ENCODE peak calls at places on chromosomes 7 and 10, in seven cellular contexts. R is ovary, W is tibial nerve, U is Peyer's patch, B is esophagus squamous epithelium, V is uterus, N is vagina. K is an unnamed sample.

GRCh38 chr10:70145666-70146488 is 623 bp downstream of the TYSND1 start:
- DNase-seq in R (peak), W (no peak), U (peak), B (no peak), V (peak), N (no peak), K (peak)

GRCh38 chr7:149690688-149691446 is 82.5 kb downstream of the ZNF467 start:
- DNase-seq in R (no peak), W (peak), U (no peak), B (no peak), V (peak), N (no peak), K (peak)

GRCh38 chr10:69733791-69734261 is 67.9 kb upstream of the COL13A1 start:
- DNase-seq in R (no peak), W (no peak), U (no peak), B (no peak), V (no peak), N (no peak), K (no peak)

GRCh38 chr10:112763916-112764520 is 186.0 kb upstream of the TCF7L2 start:
- DNase-seq in R (no peak), W (no peak), U (no peak), B (no peak), V (no peak), N (no peak), K (no peak)

GRCh38 chr7:17041324-17041723 is 159.5 kb upstream of the AGR3 start:
- DNase-seq in R (no peak), W (no peak), U (no peak), B (no peak), V (no peak), N (no peak), K (no peak)

GRCh38 chr10:96743988-96744585 is 23.8 kb upstream of the PIK3AP1 start:
- DNase-seq in R (no peak), W (no peak), U (no peak), B (no peak), V (no peak), N (no peak), K (no peak)

GRCh38 chr7:64874562-64875250 is 28.4 kb upstream of the ZNF273 start:
- DNase-seq in R (no peak), W (no peak), U (no peak), B (no peak), V (no peak), N (peak), K (no peak)

GRCh38 chr7:77913977-77914607 is 115.5 kb downstream of the PHTF2 start:
- DNase-seq in R (no peak), W (no peak), U (no peak), B (no peak), V (no peak), N (no peak), K (no peak)

GRCh38 chr10:77566914-77567566 is 70.6 kb downstream of the KCNMA1 start:
- DNase-seq in R (no peak), W (no peak), U (no peak), B (no peak), V (no peak), N (no peak), K (no peak)

GRCh38 chr10:17227367-17228080 is 517 bp upstream of the VIM start:
- DNase-seq in R (no peak), W (no peak), U (no peak), B (no peak), V (no peak), N (no peak), K (no peak)

GRCh38 chr7:93860261-93860660 is 30.3 kb downstream of the TFPI2 start:
- DNase-seq in R (no peak), W (no peak), U (no peak), B (no peak), V (no peak), N (no peak), K (no peak)

GRCh38 chr10:113983552-113983951 is 60.1 kb upstream of the ADRB1 start:
- DNase-seq in R (no peak), W (no peak), U (no peak), B (no peak), V (no peak), N (peak), K (no peak)

GRCh38 chr10:21511931-21512330 is 13.6 kb downstream of the SKIDA1 start:
- DNase-seq in R (no peak), W (no peak), U (no peak), B (no peak), V (no peak), N (no peak), K (no peak)

GRCh38 chr10:128036746-128037542 is 89.3 kb downstream of the MKI67 start:
- DNase-seq in R (no peak), W (no peak), U (no peak), B (no peak), V (no peak), N (no peak), K (peak)

GRCh38 chr10:89163265-89163995 is 43.7 kb downstream of the CH25H start:
- DNase-seq in R (no peak), W (peak), U (peak), B (peak), V (peak), N (no peak), K (peak)

GRCh38 chr7:96685755-96686154 is 23.9 kb downstream of the SEM1 start:
- DNase-seq in R (no peak), W (no peak), U (no peak), B (no peak), V (no peak), N (no peak), K (no peak)

GRCh38 chr7:47444376-47445098 is 137.4 kb downstream of the TNS3 start:
- DNase-seq in R (no peak), W (no peak), U (peak), B (no peak), V (no peak), N (no peak), K (no peak)

DNA sequence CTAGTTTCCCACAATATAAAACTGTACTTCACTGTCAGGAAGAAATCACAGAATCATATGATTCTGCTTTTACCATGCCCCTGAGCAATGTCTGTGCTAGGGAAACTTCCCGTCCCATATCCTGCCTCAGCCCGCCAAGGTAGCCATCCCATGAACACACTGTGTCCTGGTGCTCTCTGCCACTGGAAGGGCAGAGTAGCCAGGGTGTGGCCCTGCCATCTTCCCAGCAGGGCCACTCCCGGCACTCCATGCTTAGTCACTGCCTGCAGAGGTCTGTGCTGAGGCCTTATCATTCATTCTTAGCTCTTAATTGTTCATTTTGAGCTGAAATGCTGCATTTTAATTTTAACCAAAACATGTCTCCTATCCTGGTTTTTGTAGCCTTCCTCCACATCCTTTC is 31.8 kb downstream of the AP3M1 start:
- DNase-seq in R (no peak), W (no peak), U (no peak), B (no peak), V (no peak), N (no peak), K (no peak)
- TF ChIP-seq POLR2A in R (no peak), W (no peak), U (no peak), B (no peak), V (no peak), N (no peak), K (no peak)

GRCh38 chr7:99677013-99677412 is 2.8 kb downstream of the CYP3A5 start:
- DNase-seq in R (no peak), W (no peak), U (no peak), B (no peak), V (no peak), N (no peak), K (no peak)

GRCh38 chr7:99679032-99679399 is 780 bp downstream of the CYP3A5 start:
- DNase-seq in R (no peak), W (no peak), U (no peak), B (no peak), V (no peak), N (no peak), K (no peak)

GRCh38 chr7:99674995-99675742 is 4.6 kb downstream of the CYP3A5 start:
- DNase-seq in R (no peak), W (no peak), U (no peak), B (no peak), V (no peak), N (no peak), K (no peak)

GRCh38 chr7:99677646-99678045 is 2.1 kb downstream of the CYP3A5 start:
- DNase-seq in R (no peak), W (no peak), U (no peak), B (no peak), V (no peak), N (no peak), K (no peak)

DNA sequence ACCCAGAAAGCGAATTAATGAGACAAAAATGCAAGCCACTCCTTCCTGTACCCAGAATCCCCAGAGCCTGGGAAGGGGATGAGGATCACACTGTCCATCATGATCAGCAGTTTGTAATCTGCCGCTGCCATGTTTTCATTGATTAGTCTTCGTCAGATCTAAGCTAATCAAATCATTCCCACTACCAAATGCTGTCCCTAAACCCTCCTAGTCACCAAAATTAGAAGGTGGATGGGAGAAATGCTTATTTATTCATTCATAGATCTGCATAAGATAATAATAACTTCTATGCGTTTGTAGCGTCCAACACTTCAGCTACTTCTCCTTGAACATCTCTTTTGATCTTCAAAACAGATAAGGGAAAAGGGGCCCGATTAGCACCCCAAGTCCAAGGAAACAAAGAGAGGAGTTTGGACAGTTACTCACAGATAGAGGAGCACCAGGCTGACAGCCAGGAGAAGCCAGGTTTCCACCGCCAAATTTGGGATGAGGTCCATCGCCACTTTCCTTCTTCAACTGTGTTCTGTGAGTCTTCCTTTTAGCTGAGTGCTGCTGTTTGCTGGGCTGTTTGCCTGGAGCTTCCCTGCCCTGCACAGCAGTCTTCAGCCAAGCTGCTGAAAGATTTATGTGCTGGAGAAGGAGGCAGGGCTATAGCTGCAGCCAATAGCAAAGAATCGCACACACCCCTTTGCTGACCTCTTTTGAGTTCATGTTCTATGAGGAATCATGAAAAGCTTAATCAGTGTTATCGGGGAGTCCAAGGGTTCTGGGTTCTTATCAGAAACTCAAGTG is at the start of gene CYP3A5:
- DNase-seq in R (no peak), W (no peak), U (no peak), B (no peak), V (peak), N (no peak), K (peak)
- TF ChIP-seq POLR2A in R (no peak), W (no peak), U (peak), B (no peak), V (no peak), N (no peak), K (peak)

DNA sequence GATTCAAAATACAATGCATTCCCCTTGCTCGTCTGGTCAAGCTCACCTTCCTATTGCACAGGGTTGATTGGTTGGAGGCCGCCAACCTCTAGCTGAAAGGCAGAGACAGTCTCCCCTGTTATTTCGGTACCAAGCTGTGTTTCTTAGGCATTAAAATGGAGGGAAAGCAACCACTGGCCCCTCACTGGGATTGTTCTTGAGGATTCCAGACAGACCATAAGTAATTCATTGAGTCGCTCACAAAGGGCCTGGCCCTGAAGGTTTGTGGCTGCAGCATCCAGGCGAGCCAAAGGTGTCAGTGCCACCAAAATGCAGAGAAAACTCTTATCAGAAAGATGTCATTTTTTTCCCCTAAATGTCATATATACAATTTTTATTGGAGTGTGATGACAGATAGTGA is 81.2 kb downstream of the PARP12 start:
- DNase-seq in R (no peak), W (no peak), U (no peak), B (no peak), V (no peak), N (no peak), K (no peak)
- TF ChIP-seq POLR2A in R (no peak), W (no peak), U (no peak), B (no peak), V (no peak), N (no peak), K (no peak)

DNA sequence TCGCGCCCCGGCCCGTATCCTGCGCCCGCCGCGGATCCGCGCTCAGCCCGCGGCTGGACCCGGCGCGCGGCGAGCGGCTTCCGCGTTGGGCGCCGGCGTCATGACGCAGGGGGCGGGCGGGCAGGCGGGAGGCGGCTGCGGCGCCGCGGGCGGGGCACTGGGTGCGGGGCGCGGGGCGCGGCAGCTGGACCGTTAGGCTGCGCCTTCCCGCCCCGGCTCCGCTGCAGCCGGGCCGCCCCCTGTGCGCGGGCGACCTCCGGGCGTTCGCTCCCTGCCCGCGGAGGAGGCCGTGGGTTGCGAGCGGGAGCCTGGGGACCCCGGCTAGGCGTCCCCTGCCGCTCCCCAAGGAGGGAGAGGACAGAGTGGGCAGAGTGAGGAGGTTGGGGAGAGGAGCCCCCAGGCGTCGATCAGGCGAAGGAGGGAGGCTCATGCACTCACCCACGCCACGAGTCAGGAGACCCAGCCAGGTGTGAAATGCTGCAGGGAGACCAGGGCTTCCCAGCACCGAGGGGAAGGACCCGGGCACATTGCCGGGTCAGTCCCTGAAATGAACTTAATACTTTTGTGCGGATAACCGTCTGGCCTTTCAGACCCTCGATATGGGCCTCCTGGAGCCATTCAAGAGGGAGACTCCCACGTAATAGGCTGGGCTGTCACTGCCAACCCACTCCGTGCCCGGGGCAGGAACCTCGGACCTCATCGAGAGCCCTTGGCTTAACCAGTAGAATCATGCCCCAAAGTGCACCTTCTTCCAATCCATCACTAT is at the start of gene PIP4K2A:
- DNase-seq in R (peak), W (peak), U (peak), B (peak), V (peak), N (no peak), K (peak)
- TF ChIP-seq POLR2A in R (no peak), W (peak), U (no peak), B (no peak), V (peak), N (no peak), K (peak)

DNA sequence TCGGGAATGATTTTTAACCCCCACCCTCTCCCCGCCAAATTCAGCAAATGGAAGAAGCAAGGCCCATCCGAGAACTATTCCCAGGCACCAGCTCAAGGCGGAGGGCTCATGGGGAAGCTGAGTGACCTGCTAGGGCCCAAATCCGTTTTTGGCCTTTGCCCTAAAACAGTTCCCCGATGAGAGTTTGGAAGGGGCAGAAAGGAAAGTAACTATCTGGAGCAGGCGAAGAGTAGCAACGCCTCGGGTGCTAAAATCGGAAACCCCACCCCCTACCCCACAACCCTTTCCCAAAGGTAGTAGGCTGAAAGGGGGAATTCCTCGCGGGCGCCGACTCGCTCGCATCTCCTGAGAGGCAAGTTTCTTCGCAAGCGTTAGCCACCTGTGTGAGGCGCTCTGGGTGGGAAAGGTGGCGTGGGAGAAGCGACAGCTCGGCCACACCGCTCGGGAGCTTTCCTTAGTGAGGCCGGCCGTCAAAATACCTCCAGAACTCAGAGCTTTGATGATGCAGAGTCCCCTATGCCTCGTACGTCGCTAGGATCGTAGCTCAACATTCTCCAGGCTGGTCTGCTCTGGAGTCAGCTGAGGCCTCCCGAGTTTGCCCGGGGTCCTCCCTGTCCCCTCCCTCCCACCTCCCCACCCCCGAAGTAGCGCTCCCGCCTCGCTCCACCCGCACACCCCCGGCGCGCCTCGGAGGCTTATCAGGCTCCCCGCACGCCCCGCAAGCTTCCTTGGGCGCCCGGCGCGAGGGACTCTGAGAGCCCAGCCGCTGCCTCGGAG is 638 bp upstream of the PRKG1 start:
- DNase-seq in R (peak), W (peak), U (no peak), B (no peak), V (peak), N (no peak), K (no peak)
- TF ChIP-seq POLR2A in R (no peak), W (no peak), U (no peak), B (no peak), V (peak), N (no peak), K (no peak)

DNA sequence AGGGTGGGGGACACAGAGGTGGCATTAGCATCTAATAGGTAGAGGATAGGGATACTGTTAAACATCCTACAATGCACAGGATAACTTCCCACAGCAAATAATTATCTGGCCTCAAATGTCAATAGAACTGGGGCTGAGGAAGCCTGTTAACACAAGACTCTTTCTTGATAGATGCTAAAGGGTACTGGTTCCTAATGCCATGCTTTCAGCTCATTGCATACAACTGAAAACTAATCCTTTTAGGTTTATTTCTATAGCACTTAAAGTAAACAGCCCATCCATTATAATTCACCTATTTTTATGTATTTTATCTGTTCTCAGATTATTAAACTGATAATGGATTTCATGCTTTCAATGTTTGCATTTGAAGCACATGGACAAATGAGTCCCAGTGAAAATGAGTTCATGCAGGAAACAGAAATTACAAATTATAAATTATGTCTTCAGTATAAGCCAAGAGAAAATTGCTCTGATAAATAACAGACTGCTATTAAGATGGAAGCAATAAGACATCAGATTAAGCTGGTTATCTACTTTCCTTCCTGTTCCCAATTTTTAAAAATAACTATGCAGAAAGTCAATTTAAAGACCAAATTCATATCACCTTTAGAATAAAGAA is 66.4 kb downstream of the AKR1D1 start:
- DNase-seq in R (no peak), W (no peak), U (no peak), B (no peak), V (no peak), N (no peak), K (no peak)
- TF ChIP-seq POLR2A in R (no peak), W (no peak), U (no peak), B (no peak), V (no peak), N (no peak), K (no peak)

GRCh38 chr10:72273410-72274212 is at the start of gene DDIT4:
- DNase-seq in R (peak), W (peak), U (peak), B (peak), V (peak), N (peak), K (peak)

GRCh38 chr10:72276013-72276387 is 2.3 kb downstream of the DDIT4 start:
- DNase-seq in R (no peak), W (no peak), U (no peak), B (no peak), V (no peak), N (no peak), K (peak)

GRCh38 chr10:72275351-72276012 is 1.8 kb downstream of the DDIT4 start:
- DNase-seq in R (peak), W (no peak), U (no peak), B (no peak), V (no peak), N (no peak), K (peak)

GRCh38 chr10:72274213-72274729 is 547 bp downstream of the DDIT4 start:
- DNase-seq in R (no peak), W (no peak), U (no peak), B (no peak), V (peak), N (no peak), K (peak)

DNA sequence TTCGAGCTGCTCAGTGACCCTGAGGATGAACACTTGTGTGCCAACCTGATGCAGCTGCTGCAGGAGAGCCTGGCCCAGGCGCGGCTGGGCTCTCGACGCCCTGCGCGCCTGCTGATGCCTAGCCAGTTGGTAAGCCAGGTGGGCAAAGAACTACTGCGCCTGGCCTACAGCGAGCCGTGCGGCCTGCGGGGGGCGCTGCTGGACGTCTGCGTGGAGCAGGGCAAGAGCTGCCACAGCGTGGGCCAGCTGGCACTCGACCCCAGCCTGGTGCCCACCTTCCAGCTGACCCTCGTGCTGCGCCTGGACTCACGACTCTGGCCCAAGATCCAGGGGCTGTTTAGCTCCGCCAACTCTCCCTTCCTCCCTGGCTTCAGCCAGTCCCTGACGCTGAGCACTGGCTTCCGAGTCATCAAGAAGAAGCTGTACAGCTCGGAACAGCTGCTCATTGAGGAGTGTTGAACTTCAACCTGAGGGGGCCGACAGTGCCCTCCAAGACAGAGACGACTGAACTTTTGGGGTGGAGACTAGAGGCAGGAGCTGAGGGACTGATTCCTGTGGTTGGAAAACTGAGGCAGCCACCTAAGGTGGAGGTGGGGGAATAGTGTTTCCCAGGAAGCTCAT is 1.1 kb downstream of the DDIT4 start:
- DNase-seq in R (peak), W (peak), U (peak), B (no peak), V (peak), N (no peak), K (peak)
- TF ChIP-seq POLR2A in R (peak), W (peak), U (peak), B (no peak), V (peak), N (no peak), K (no peak)